ENCODE peak calls at places on chromosomes 3 and 15, in seven cellular contexts. One of them, this sample, is unnamed.

GRCh38 chr3:29764059-29764458 is 483.2 kb downstream of the RBMS3 start:
- DNase-seq in A549: no peak
- DNase-seq in small intestine: no peak
- DNase-seq in OCI-LY7: no peak
- DNase-seq in endothelial cell of umbilical vein: peak; percentile 35
- DNase-seq in upper lobe of right lung: no peak
- DNase-seq in CD4-positive, alpha-beta memory T cell: no peak
- DNase-seq in this sample: no peak

GRCh38 chr15:74869372-74869725 is 3.8 kb downstream of the SCAMP2 start:
- DNase-seq in A549: no peak
- DNase-seq in small intestine: no peak
- DNase-seq in OCI-LY7: no peak
- DNase-seq in endothelial cell of umbilical vein: no peak
- DNase-seq in upper lobe of right lung: no peak
- DNase-seq in CD4-positive, alpha-beta memory T cell: no peak
- DNase-seq in this sample: no peak

GRCh38 chr3:143036557-143036956 is 35.2 kb downstream of the U2SURP start:
- DNase-seq in A549: peak; percentile 10
- DNase-seq in small intestine: peak; percentile 97
- DNase-seq in OCI-LY7: no peak
- DNase-seq in endothelial cell of umbilical vein: no peak
- DNase-seq in upper lobe of right lung: no peak
- DNase-seq in CD4-positive, alpha-beta memory T cell: peak; percentile 49
- DNase-seq in this sample: no peak

GRCh38 chr15:76431936-76432335 is 95.4 kb downstream of the ISL2 start:
- DNase-seq in A549: no peak
- DNase-seq in small intestine: no peak
- DNase-seq in OCI-LY7: no peak
- DNase-seq in endothelial cell of umbilical vein: no peak
- DNase-seq in upper lobe of right lung: no peak
- DNase-seq in CD4-positive, alpha-beta memory T cell: no peak
- DNase-seq in this sample: no peak

GRCh38 chr3:126567696-126568438 is 9.1 kb upstream of the C3orf22 start:
- DNase-seq in A549: peak; percentile 12
- DNase-seq in small intestine: no peak
- DNase-seq in OCI-LY7: no peak
- DNase-seq in endothelial cell of umbilical vein: no peak
- DNase-seq in upper lobe of right lung: no peak
- DNase-seq in CD4-positive, alpha-beta memory T cell: no peak
- DNase-seq in this sample: no peak

GRCh38 chr3:18224406-18224805 is 200.7 kb downstream of the SATB1 start:
- DNase-seq in A549: no peak
- DNase-seq in small intestine: no peak
- DNase-seq in OCI-LY7: peak; percentile 27
- DNase-seq in endothelial cell of umbilical vein: no peak
- DNase-seq in upper lobe of right lung: no peak
- DNase-seq in CD4-positive, alpha-beta memory T cell: no peak
- DNase-seq in this sample: no peak

GRCh38 chr3:101050866-101051265 is 57.6 kb upstream of the ABI3BP start:
- DNase-seq in A549: no peak
- DNase-seq in small intestine: no peak
- DNase-seq in OCI-LY7: no peak
- DNase-seq in endothelial cell of umbilical vein: no peak
- DNase-seq in upper lobe of right lung: no peak
- DNase-seq in CD4-positive, alpha-beta memory T cell: no peak
- DNase-seq in this sample: no peak

GRCh38 chr15:68300115-68300940 is 22.8 kb downstream of the FEM1B start:
- DNase-seq in A549: no peak
- DNase-seq in small intestine: peak; percentile 88
- DNase-seq in OCI-LY7: no peak
- DNase-seq in endothelial cell of umbilical vein: no peak
- DNase-seq in upper lobe of right lung: no peak
- DNase-seq in CD4-positive, alpha-beta memory T cell: no peak
- DNase-seq in this sample: no peak

GRCh38 chr15:74977599-74977998 is 17.8 kb upstream of the SCAMP5 start:
- DNase-seq in A549: no peak
- DNase-seq in small intestine: no peak
- DNase-seq in OCI-LY7: no peak
- DNase-seq in endothelial cell of umbilical vein: no peak
- DNase-seq in upper lobe of right lung: no peak
- DNase-seq in CD4-positive, alpha-beta memory T cell: no peak
- DNase-seq in this sample: no peak

GRCh38 chr3:172530566-172530965 is 7.3 kb upstream of the TNFSF10 start:
- DNase-seq in A549: no peak
- DNase-seq in small intestine: no peak
- DNase-seq in OCI-LY7: no peak
- DNase-seq in endothelial cell of umbilical vein: peak; percentile 27
- DNase-seq in upper lobe of right lung: no peak
- DNase-seq in CD4-positive, alpha-beta memory T cell: peak; percentile 55
- DNase-seq in this sample: no peak

GRCh38 chr3:171453175-171453868 is 6.9 kb downstream of the TNIK start:
- DNase-seq in A549: no peak
- DNase-seq in small intestine: no peak
- DNase-seq in OCI-LY7: no peak
- DNase-seq in endothelial cell of umbilical vein: no peak
- DNase-seq in upper lobe of right lung: no peak
- DNase-seq in CD4-positive, alpha-beta memory T cell: no peak
- DNase-seq in this sample: no peak

GRCh38 chr3:157064402-157064801 is 95.5 kb downstream of the CCNL1 start:
- DNase-seq in A549: no peak
- DNase-seq in small intestine: no peak
- DNase-seq in OCI-LY7: no peak
- DNase-seq in endothelial cell of umbilical vein: no peak
- DNase-seq in upper lobe of right lung: no peak
- DNase-seq in CD4-positive, alpha-beta memory T cell: no peak
- DNase-seq in this sample: no peak

GRCh38 chr3:170999737-171000242 is 26.7 kb downstream of the SLC2A2 start:
- DNase-seq in A549: peak; percentile 45
- DNase-seq in small intestine: peak; percentile 98
- DNase-seq in OCI-LY7: no peak
- DNase-seq in endothelial cell of umbilical vein: peak; percentile 95
- DNase-seq in upper lobe of right lung: no peak
- DNase-seq in CD4-positive, alpha-beta memory T cell: no peak
- DNase-seq in this sample: no peak

GRCh38 chr3:52281980-52282801 is 3.7 kb upstream of the WDR82 start:
- DNase-seq in A549: no peak
- DNase-seq in small intestine: peak; percentile 75
- DNase-seq in OCI-LY7: peak; percentile 18
- DNase-seq in endothelial cell of umbilical vein: no peak
- DNase-seq in upper lobe of right lung: peak; percentile 12
- DNase-seq in CD4-positive, alpha-beta memory T cell: peak; percentile 65
- DNase-seq in this sample: no peak

GRCh38 chr3:19725000-19725399 is 209.0 kb downstream of the EFHB start:
- DNase-seq in A549: no peak
- DNase-seq in small intestine: no peak
- DNase-seq in OCI-LY7: no peak
- DNase-seq in endothelial cell of umbilical vein: no peak
- DNase-seq in upper lobe of right lung: no peak
- DNase-seq in CD4-positive, alpha-beta memory T cell: no peak
- DNase-seq in this sample: no peak

GRCh38 chr3:190585771-190586630 is 72.1 kb downstream of the IL1RAP start:
- DNase-seq in A549: peak; percentile 94
- DNase-seq in small intestine: no peak
- DNase-seq in OCI-LY7: no peak
- DNase-seq in endothelial cell of umbilical vein: peak; percentile 69
- DNase-seq in upper lobe of right lung: no peak
- DNase-seq in CD4-positive, alpha-beta memory T cell: no peak
- DNase-seq in this sample: peak; percentile 79

GRCh38 chr3:32313723-32314473 is 75.4 kb downstream of the CMTM8 start:
- DNase-seq in A549: no peak
- DNase-seq in small intestine: no peak
- DNase-seq in OCI-LY7: no peak
- DNase-seq in endothelial cell of umbilical vein: peak; percentile 52
- DNase-seq in upper lobe of right lung: no peak
- DNase-seq in CD4-positive, alpha-beta memory T cell: no peak
- DNase-seq in this sample: no peak

GRCh38 chr3:153443961-153444360 is 281.9 kb downstream of the RAP2B start:
- DNase-seq in A549: peak; percentile 26
- DNase-seq in small intestine: no peak
- DNase-seq in OCI-LY7: peak; percentile 36
- DNase-seq in endothelial cell of umbilical vein: peak; percentile 18
- DNase-seq in upper lobe of right lung: no peak
- DNase-seq in CD4-positive, alpha-beta memory T cell: no peak
- DNase-seq in this sample: no peak

GRCh38 chr3:117133066-117133465 is 423.5 kb downstream of the TUSC7 start:
- DNase-seq in A549: no peak
- DNase-seq in small intestine: no peak
- DNase-seq in OCI-LY7: no peak
- DNase-seq in endothelial cell of umbilical vein: no peak
- DNase-seq in upper lobe of right lung: no peak
- DNase-seq in CD4-positive, alpha-beta memory T cell: no peak
- DNase-seq in this sample: no peak

GRCh38 chr15:45150481-45150880 is 20.7 kb downstream of the DUOX1 start:
- DNase-seq in A549: no peak
- DNase-seq in small intestine: no peak
- DNase-seq in OCI-LY7: no peak
- DNase-seq in endothelial cell of umbilical vein: no peak
- DNase-seq in upper lobe of right lung: no peak
- DNase-seq in CD4-positive, alpha-beta memory T cell: no peak
- DNase-seq in this sample: peak; percentile 60

GRCh38 chr3:43481325-43481860 is 140.4 kb downstream of the ANO10 start:
- DNase-seq in A549: no peak
- DNase-seq in small intestine: no peak
- DNase-seq in OCI-LY7: no peak
- DNase-seq in endothelial cell of umbilical vein: no peak
- DNase-seq in upper lobe of right lung: no peak
- DNase-seq in CD4-positive, alpha-beta memory T cell: no peak
- DNase-seq in this sample: no peak

GRCh38 chr3:4834403-4834866 is 144.8 kb upstream of the BHLHE40 start:
- DNase-seq in A549: no peak
- DNase-seq in small intestine: peak; percentile 54
- DNase-seq in OCI-LY7: no peak
- DNase-seq in endothelial cell of umbilical vein: no peak
- DNase-seq in upper lobe of right lung: peak; percentile 66
- DNase-seq in CD4-positive, alpha-beta memory T cell: peak; percentile 78
- DNase-seq in this sample: no peak

GRCh38 chr3:50268703-50269451 is at the start of gene SEMA3B:
- DNase-seq in A549: peak; percentile 73
- DNase-seq in small intestine: peak; percentile 96
- DNase-seq in OCI-LY7: no peak
- DNase-seq in endothelial cell of umbilical vein: no peak
- DNase-seq in upper lobe of right lung: peak; percentile 89
- DNase-seq in CD4-positive, alpha-beta memory T cell: no peak
- DNase-seq in this sample: peak; percentile 92

DNA sequence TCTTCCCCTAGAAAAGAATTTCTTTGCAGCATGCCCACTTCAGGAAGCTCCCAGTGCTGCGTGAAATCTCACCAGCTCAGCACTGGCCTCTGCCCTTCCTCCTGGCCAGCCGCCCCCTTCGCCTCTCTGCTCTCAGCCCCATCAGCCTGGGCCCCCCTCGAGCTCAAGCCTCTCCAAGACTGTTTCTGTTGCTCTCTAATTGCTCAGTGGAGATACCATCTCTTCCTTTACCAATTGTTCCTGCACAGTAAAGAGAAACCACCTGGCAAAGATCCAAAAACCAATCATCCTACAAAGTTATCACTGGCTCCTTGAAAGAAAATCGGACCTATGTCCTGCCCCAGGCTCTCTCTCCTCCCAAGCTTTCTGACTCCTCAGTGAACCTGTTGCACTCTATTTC is 53.5 kb upstream of the FAM174B start:
- DNase-seq in A549: no peak
- DNase-seq in small intestine: no peak
- DNase-seq in OCI-LY7: no peak
- DNase-seq in endothelial cell of umbilical vein: peak; percentile 79
- DNase-seq in upper lobe of right lung: no peak
- DNase-seq in CD4-positive, alpha-beta memory T cell: no peak
- DNase-seq in this sample: no peak
- H3K4me3 ChIP-seq in A549: no peak overlapping the region
- H3K4me3 ChIP-seq in small intestine: no peak overlapping the region
- H3K4me3 ChIP-seq in OCI-LY7: no peak overlapping the region
- H3K4me3 ChIP-seq in endothelial cell of umbilical vein: no peak overlapping the region
- H3K4me3 ChIP-seq in upper lobe of right lung: no peak overlapping the region
- H3K4me3 ChIP-seq in CD4-positive, alpha-beta memory T cell: no peak overlapping the region
- H3K4me3 ChIP-seq in this sample: no peak overlapping the region

DNA sequence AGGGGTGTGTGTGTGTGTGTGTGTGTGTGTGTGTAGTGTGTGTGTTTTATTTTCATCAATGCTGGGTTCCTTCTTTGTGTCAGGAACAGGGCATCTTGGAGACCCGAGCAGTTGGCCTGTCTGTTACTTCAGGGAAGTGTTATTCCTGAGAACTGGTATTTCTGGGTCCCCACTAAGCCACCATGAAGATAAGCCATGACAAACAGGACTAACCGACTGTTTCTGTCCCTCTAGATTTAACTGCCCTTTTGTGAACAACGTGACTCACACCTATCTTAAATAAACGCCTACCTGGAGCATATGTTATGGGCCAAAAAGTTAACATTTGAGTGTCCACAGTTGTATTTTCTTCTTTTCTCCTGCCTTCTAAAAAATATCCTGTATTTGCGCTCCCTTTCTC is 19.5 kb downstream of the SIDT1 start:
- DNase-seq in A549: no peak
- DNase-seq in small intestine: no peak
- DNase-seq in OCI-LY7: no peak
- DNase-seq in endothelial cell of umbilical vein: no peak
- DNase-seq in upper lobe of right lung: no peak
- DNase-seq in CD4-positive, alpha-beta memory T cell: no peak
- DNase-seq in this sample: no peak
- H3K4me1 ChIP-seq in A549: peaks cover 6% of the 10 kb centered on the region
- H3K4me1 ChIP-seq in small intestine: no peaks in the 10 kb centered on the region
- H3K4me1 ChIP-seq in OCI-LY7: peaks cover under 1% of the 10 kb centered on the region
- H3K4me1 ChIP-seq in endothelial cell of umbilical vein: no peaks in the 10 kb centered on the region
- H3K4me1 ChIP-seq in upper lobe of right lung: no peaks in the 10 kb centered on the region
- H3K4me1 ChIP-seq in CD4-positive, alpha-beta memory T cell: peaks cover 7% of the 10 kb centered on the region
- H3K4me1 ChIP-seq in this sample: peaks cover under 1% of the 10 kb centered on the region

DNA sequence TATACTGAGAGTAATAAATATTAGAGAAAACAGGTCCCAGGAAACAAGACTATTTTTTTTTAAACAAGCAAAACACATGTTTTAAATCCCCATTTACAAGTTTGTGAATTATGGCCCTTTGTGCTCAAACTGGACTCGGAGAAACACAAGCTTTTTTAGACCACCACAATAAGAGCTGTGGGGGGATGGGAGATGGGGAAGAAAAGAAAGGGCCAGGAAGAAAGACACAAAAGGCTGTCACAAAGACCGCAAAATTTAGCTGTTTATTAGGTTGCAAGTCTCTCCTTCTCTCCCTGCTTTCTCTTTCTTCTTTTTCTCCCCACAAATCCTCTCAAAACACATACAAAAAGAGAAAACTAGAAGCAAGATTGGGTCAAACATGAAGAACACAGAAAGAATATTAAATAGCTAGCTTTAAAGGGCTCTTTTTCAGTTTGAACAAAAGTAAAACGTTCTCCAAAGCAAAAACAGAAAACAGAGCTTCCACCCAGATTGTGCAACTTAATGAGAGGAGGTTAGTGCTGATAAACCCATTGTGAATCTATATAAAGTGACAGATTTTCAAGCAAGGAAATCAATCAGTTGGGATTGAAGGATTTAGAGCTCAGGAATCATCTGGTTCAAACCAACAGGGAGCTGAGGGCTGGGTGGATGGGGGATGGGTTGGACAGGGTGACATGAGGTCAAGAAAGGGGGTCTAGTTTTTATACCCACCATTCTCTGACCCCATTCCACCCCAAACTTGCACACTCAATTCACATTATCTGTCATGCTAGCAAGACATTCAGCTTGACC is 87.3 kb downstream of the DHX30 start:
- DNase-seq in A549: no peak
- DNase-seq in small intestine: no peak
- DNase-seq in OCI-LY7: no peak
- DNase-seq in endothelial cell of umbilical vein: no peak
- DNase-seq in upper lobe of right lung: no peak
- DNase-seq in CD4-positive, alpha-beta memory T cell: no peak
- DNase-seq in this sample: no peak
- H3K4me3 ChIP-seq in A549: no peak overlapping the region
- H3K4me3 ChIP-seq in small intestine: no peak overlapping the region
- H3K4me3 ChIP-seq in OCI-LY7: no peak overlapping the region
- H3K4me3 ChIP-seq in endothelial cell of umbilical vein: no peak overlapping the region
- H3K4me3 ChIP-seq in upper lobe of right lung: no peak overlapping the region
- H3K4me3 ChIP-seq in CD4-positive, alpha-beta memory T cell: no peak overlapping the region
- H3K4me3 ChIP-seq in this sample: no peak overlapping the region

GRCh38 chr3:140842984-140843649 is 98.5 kb upstream of the SLC25A36 start:
- DNase-seq in A549: no peak
- DNase-seq in small intestine: no peak
- DNase-seq in OCI-LY7: peak; percentile 95
- DNase-seq in endothelial cell of umbilical vein: no peak
- DNase-seq in upper lobe of right lung: no peak
- DNase-seq in CD4-positive, alpha-beta memory T cell: no peak
- DNase-seq in this sample: no peak
- H3K4me1 ChIP-seq in A549: no peaks in the 10 kb centered on the region
- H3K4me1 ChIP-seq in small intestine: no peaks in the 10 kb centered on the region
- H3K4me1 ChIP-seq in OCI-LY7: peaks cover 69% of the 10 kb centered on the region
- H3K4me1 ChIP-seq in endothelial cell of umbilical vein: no peaks in the 10 kb centered on the region
- H3K4me1 ChIP-seq in upper lobe of right lung: no peaks in the 10 kb centered on the region
- H3K4me1 ChIP-seq in CD4-positive, alpha-beta memory T cell: no peaks in the 10 kb centered on the region
- H3K4me1 ChIP-seq in this sample: no peaks in the 10 kb centered on the region